ENCODE peak calls at places on chromosomes 1 and 21, in nine cellular contexts. D is heart left ventricle, E is body of pancreas, K is endodermal cell, F is LNCaP clone FGC, L is choroid plexus epithelial cell, V is AG10803, C is stomach, H is IMR-90. S is an unnamed sample.

GRCh38 chr1:48495166-48495565 is 23.2 kb upstream of the SPATA6 start:
- DNase-seq in K (no peak), C (no peak), V (peak; percentile 24), E (no peak), F (no peak), H (no peak), D (no peak), L (no peak), S (no peak)

GRCh38 chr1:150973258-150973825 is 1.3 kb downstream of the CERS2 start:
- DNase-seq in V (no peak), D (peak; percentile 40), H (no peak), L (no peak), K (peak; percentile 70), F (no peak), E (peak; percentile 28), C (peak; percentile 29), S (no peak)

GRCh38 chr1:87957331-87957730 is 628.7 kb downstream of the LMO4 start:
- DNase-seq in H (peak; percentile 20), K (no peak), D (no peak), F (no peak), L (no peak), V (no peak), E (no peak), C (no peak), S (no peak)

GRCh38 chr1:207962716-207963428 is 51.9 kb upstream of the CD34 start:
- DNase-seq in K (no peak), F (no peak), V (peak; percentile 51), E (no peak), L (peak; percentile 45), H (no peak), D (peak; percentile 66), C (peak; percentile 76), S (peak; percentile 36)

GRCh38 chr21:31558839-31559367 is 100.6 kb upstream of the SOD1 start:
- DNase-seq in H (peak; percentile 76), F (no peak), L (peak; percentile 98), C (peak; percentile 86), D (peak; percentile 86), K (peak; percentile 98), E (peak; percentile 67), V (peak; percentile 55), S (peak; percentile 95)

GRCh38 chr1:176159993-176160392 is 47.1 kb downstream of the COP1 start:
- DNase-seq in H (no peak), C (no peak), F (no peak), K (no peak), L (no peak), V (no peak), E (no peak), D (no peak), S (no peak)

GRCh38 chr21:16644690-16645089 is 868.2 kb upstream of the CXADR start:
- DNase-seq in E (no peak), F (no peak), D (no peak), H (peak; percentile 20), C (no peak), V (peak; percentile 50), K (no peak), L (peak; percentile 48), S (peak; percentile 35)

GRCh38 chr1:201876148-201876547 is 12.6 kb upstream of the SHISA4 start:
- DNase-seq in C (no peak), H (peak; percentile 27), K (no peak), D (no peak), L (peak; percentile 51), F (no peak), E (no peak), V (no peak), S (peak; percentile 33)

GRCh38 chr1:8389962-8390535 is 72.1 kb downstream of the SLC45A1 start:
- DNase-seq in F (no peak), K (no peak), V (no peak), D (no peak), L (no peak), E (no peak), C (no peak), H (no peak), S (no peak)

GRCh38 chr1:54906586-54906985 is 19.6 kb upstream of the DHCR24 start:
- DNase-seq in V (no peak), H (no peak), L (no peak), E (no peak), D (no peak), F (no peak), K (peak; percentile 64), C (no peak), S (no peak)

GRCh38 chr1:168092151-168092550 is 44.6 kb downstream of the GPR161 start:
- DNase-seq in L (no peak), D (no peak), H (no peak), V (no peak), C (no peak), E (no peak), F (no peak), K (peak; percentile 38), S (no peak)

GRCh38 chr1:31181515-31182343 is 58.0 kb downstream of the NKAIN1 start:
- DNase-seq in L (peak; percentile 56), E (peak; percentile 65), D (peak; percentile 61), K (peak; percentile 91), V (peak; percentile 24), C (peak; percentile 36), F (no peak), H (no peak), S (peak; percentile 51)

GRCh38 chr1:81920245-81920740 is 119.6 kb downstream of the ADGRL2 start:
- DNase-seq in E (no peak), F (no peak), C (no peak), D (peak; percentile 42), H (peak; percentile 74), L (peak; percentile 63), V (peak; percentile 9), K (peak; percentile 85), S (peak; percentile 80)
- H3K4me3 ChIP-seq in E (no peak overlapping the region), F (no peak overlapping the region), C (no peak overlapping the region), D (peak overlapping the region; percentile 11), H (no peak overlapping the region), L (no peak overlapping the region), V (no peak overlapping the region), K (peak overlapping the region; percentile 48), S (peak overlapping the region; percentile 19)

DNA sequence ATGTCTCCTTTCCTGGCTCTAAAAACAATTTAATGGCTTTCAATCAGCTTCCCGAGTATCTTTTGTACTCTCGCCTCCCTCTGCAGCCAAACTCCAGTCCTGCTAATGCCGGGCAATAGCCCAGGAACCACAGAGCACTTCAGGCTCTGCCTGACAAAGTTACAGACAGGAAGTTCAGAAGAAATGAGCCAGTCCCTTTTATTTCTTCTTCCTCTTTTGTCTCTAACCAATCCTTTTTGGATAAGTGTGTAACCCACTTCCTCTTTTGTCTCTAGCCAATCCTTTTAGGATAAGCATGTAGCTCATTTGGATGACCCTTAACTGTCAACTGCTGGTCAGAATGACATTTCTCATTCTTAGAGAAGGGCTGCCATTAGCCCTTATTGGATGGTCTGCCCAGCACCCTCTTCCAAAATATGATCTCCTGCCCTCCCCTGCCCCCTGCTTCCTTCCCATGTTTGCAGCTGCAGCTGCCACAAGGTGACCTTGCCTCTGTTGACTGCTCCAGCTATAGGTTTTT is 6.4 kb upstream of the DOP1B start:
- DNase-seq in K (no peak), L (peak; percentile 65), F (no peak), D (peak; percentile 68), E (no peak), V (peak; percentile 75), H (peak; percentile 54), C (no peak), S (peak; percentile 48)
- H3K4me3 ChIP-seq in K (no peak overlapping the region), L (no peak overlapping the region), F (no peak overlapping the region), D (no peak overlapping the region), E (no peak overlapping the region), V (no peak overlapping the region), H (no peak overlapping the region), C (no peak overlapping the region), S (no peak overlapping the region)

DNA sequence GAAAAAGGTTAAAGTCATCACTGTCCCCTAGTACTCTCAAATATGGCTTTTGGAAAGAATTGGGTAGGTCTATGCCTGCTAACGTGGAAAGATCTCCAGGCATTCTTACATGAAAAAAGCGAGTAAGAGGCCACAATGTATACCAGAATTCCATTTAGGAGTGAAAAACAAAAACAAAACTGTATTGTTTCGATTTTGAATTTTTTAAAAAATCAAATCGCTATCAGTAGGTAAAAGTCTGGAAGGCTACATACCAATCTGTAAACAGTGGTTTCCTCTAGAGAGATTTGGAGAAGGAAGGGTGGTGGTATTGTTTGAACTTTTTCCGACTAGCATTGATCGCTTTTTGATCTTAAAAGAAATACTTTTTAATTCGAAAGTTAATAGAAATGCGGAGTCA is 55.9 kb downstream of the RRAGC start:
- DNase-seq in D (no peak), E (no peak), K (no peak), H (peak; percentile 6), V (no peak), L (peak; percentile 10), C (no peak), F (no peak), S (peak; percentile 11)
- H3K4me3 ChIP-seq in D (no peak overlapping the region), E (no peak overlapping the region), K (peak overlapping the region; percentile 73), H (peak overlapping the region; percentile 3), V (peak overlapping the region; percentile 29), L (no peak overlapping the region), C (peak overlapping the region; percentile 47), F (peak overlapping the region; percentile 21), S (peak overlapping the region; percentile 14)

GRCh38 chr1:6485937-6486250 is 5.6 kb downstream of the PLEKHG5 start:
- DNase-seq in C (no peak), E (no peak), H (no peak), L (no peak), V (no peak), F (no peak), K (no peak), D (no peak), S (no peak)

GRCh38 chr1:6483761-6484117 is 7.7 kb downstream of the PLEKHG5 start:
- DNase-seq in K (no peak), V (no peak), L (no peak), C (no peak), F (no peak), E (no peak), D (no peak), H (no peak), S (no peak)

GRCh38 chr1:6486433-6487011 is 4.9 kb downstream of the PLEKHG5 start:
- DNase-seq in H (peak; percentile 78), L (peak; percentile 86), V (peak; percentile 74), E (peak; percentile 89), C (peak; percentile 90), D (peak; percentile 90), F (peak; percentile 25), K (peak; percentile 98), S (peak; percentile 86)

GRCh38 chr1:6484826-6485139 is 6.7 kb downstream of the PLEKHG5 start:
- DNase-seq in E (no peak), D (no peak), L (no peak), H (no peak), C (no peak), V (no peak), F (no peak), K (no peak), S (no peak)

GRCh38 chr1:6485140-6485936 is 6.1 kb downstream of the PLEKHG5 start:
- DNase-seq in L (no peak), C (no peak), H (no peak), F (no peak), V (no peak), K (no peak), E (no peak), D (no peak), S (no peak)
- H3K4me3 ChIP-seq in L (peak overlapping the region; percentile 56), C (peak overlapping the region; percentile 34), H (peak overlapping the region; percentile 57), F (no peak overlapping the region), V (peak overlapping the region; percentile 40), K (peak overlapping the region; percentile 79), E (no peak overlapping the region), D (peak overlapping the region; percentile 62), S (peak overlapping the region; percentile 62)